ENCODE peak calls at places on chromosome 3, in nine cellular contexts. O is kidney; F is MCF 10A; H is Caki2; Z is activated naive CD8-positive, alpha-beta T cell treated with anti-CD3 and anti-CD28 coated beads, Interleukin-2, amount 50 U/mL, for 24 hours; A is right cardiac atrium; R is activated T-helper 1 cell treated with Interleukin-2 at 50 U/mL for 16 hours; B is fibroblast of mammary gland; E is cardiac fibroblast. K is an unnamed sample.

GRCh38 chr3:106421928-106422327 is 553.1 kb upstream of the CBLB start:
- DNase-seq in Z (no peak), O (no peak), A (no peak), H (no peak), E (peak; percentile 68), R (no peak), F (no peak), B (peak; percentile 45), K (peak; percentile 28)

GRCh38 chr3:149013726-149014125 is 22.4 kb downstream of the GYG1 start:
- DNase-seq in O (no peak), F (no peak), E (no peak), Z (no peak), H (peak; percentile 72), R (no peak), A (no peak), B (no peak), K (peak; percentile 65)

GRCh38 chr3:126129408-126129891 is 45.5 kb upstream of the SLC41A3 start:
- DNase-seq in H (no peak), R (no peak), B (peak; percentile 10), A (peak; percentile 38), E (peak; percentile 45), O (peak; percentile 93), F (peak; percentile 95), Z (no peak), K (no peak)

GRCh38 chr3:184582583-184582982 is 21.0 kb downstream of the EPHB3 start:
- DNase-seq in Z (no peak), E (peak; percentile 36), F (no peak), O (no peak), B (peak; percentile 76), A (peak; percentile 61), R (no peak), H (no peak), K (peak; percentile 65)

GRCh38 chr3:127320529-127321121 is 32.8 kb upstream of the PRR20G start:
- DNase-seq in F (peak; percentile 40), R (no peak), E (no peak), H (peak; percentile 21), O (no peak), B (no peak), A (no peak), Z (no peak), K (no peak)

GRCh38 chr3:184261270-184262165 is at the start of gene CAMK2N2:
- DNase-seq in R (peak; percentile 33), O (peak; percentile 80), B (peak; percentile 37), A (peak; percentile 59), H (peak; percentile 67), F (peak; percentile 72), Z (peak; percentile 62), E (peak; percentile 69), K (peak; percentile 31)

GRCh38 chr3:136789976-136790375 is 28.9 kb upstream of the SLC35G2 start:
- DNase-seq in O (no peak), F (no peak), R (no peak), A (no peak), E (no peak), B (peak; percentile 54), Z (no peak), H (no peak), K (no peak)

GRCh38 chr3:60079076-60079475 is 1029.3 kb upstream of the CFAP20DC start:
- DNase-seq in H (no peak), B (no peak), R (no peak), Z (peak; percentile 10), F (no peak), O (no peak), E (no peak), A (no peak), K (no peak)

GRCh38 chr3:142817356-142817755 is 71.5 kb downstream of the PCOLCE2 start:
- DNase-seq in F (no peak), R (no peak), H (no peak), B (no peak), Z (no peak), O (no peak), E (no peak), A (no peak), K (no peak)

GRCh38 chr3:52286777-52287110 is 884 bp upstream of the GLYCTK start:
- DNase-seq in O (peak; percentile 61), F (peak; percentile 77), H (peak; percentile 78), B (peak; percentile 72), E (peak; percentile 70), R (no peak), A (peak; percentile 49), Z (no peak), K (no peak)

GRCh38 chr3:78823859-78824258 is 943.9 kb downstream of the ROBO1 start:
- DNase-seq in E (peak; percentile 61), R (no peak), Z (no peak), B (peak; percentile 63), F (peak; percentile 65), H (peak; percentile 14), O (no peak), A (no peak), K (peak; percentile 22)

GRCh38 chr3:30286007-30286669 is 320.3 kb upstream of the TGFBR2 start:
- DNase-seq in A (peak; percentile 83), F (peak; percentile 97), E (peak; percentile 99), O (peak; percentile 79), H (peak; percentile 35), Z (no peak), R (no peak), B (peak; percentile 98), K (peak; percentile 95)

GRCh38 chr3:112693186-112693585 is 52.2 kb upstream of the CCDC80 start:
- DNase-seq in R (no peak), O (no peak), A (no peak), B (no peak), F (no peak), E (no peak), H (no peak), Z (no peak), K (no peak)

GRCh38 chr3:98557324-98558010 is 25.7 kb downstream of the GPR15 start:
- DNase-seq in F (no peak), H (no peak), B (no peak), A (no peak), R (no peak), E (no peak), O (no peak), Z (peak; percentile 32), K (no peak)

GRCh38 chr3:129608087-129608935 is 1.8 kb upstream of the PLXND1 start:
- DNase-seq in R (no peak), O (no peak), B (peak; percentile 76), F (peak; percentile 45), E (peak; percentile 75), A (peak; percentile 23), Z (no peak), H (peak; percentile 28), K (peak; percentile 60)

GRCh38 chr3:133437391-133438093 is 37.7 kb downstream of the BFSP2 start:
- DNase-seq in R (no peak), B (no peak), E (peak; percentile 68), A (no peak), H (peak; percentile 31), Z (no peak), O (no peak), F (peak; percentile 25), K (no peak)

GRCh38 chr3:124032351-124032880 is 40.5 kb upstream of the ROPN1 start:
- DNase-seq in F (no peak), O (peak; percentile 53), R (no peak), B (peak; percentile 38), Z (no peak), A (peak; percentile 61), H (no peak), E (peak; percentile 52), K (no peak)

GRCh38 chr3:167653750-167654149 is at the start of gene WDR49:
- DNase-seq in E (no peak), F (no peak), H (no peak), A (no peak), O (no peak), Z (no peak), B (no peak), R (no peak), K (no peak)

GRCh38 chr3:174010902-174011301 is 613.4 kb downstream of the NLGN1 start:
- DNase-seq in E (no peak), R (no peak), Z (no peak), A (no peak), B (no peak), H (no peak), O (no peak), F (no peak), K (no peak)

GRCh38 chr3:50132421-50133282 is 22.5 kb upstream of the SEMA3F start:
- DNase-seq in F (no peak), E (no peak), H (no peak), Z (no peak), R (no peak), O (no peak), B (no peak), A (no peak), K (no peak)

GRCh38 chr3:60086811-60087210 is 1037.0 kb upstream of the CFAP20DC start:
- DNase-seq in Z (peak; percentile 31), H (no peak), R (no peak), B (peak; percentile 46), E (no peak), O (no peak), A (no peak), F (peak; percentile 77), K (peak; percentile 69)